ENCODE peak calls at places on chromosome 9, in five cellular contexts. S, A, N, F and K are unnamed samples.

GRCh38 chr9:5890641-5891040 is at the start of gene MLANA:
- DNase-seq in S (no peak), A (no peak), N (no peak), F (no peak), K (no peak)

GRCh38 chr9:95055851-95056551 is 261.5 kb downstream of the FANCC start:
- DNase-seq in S (no peak), A (no peak), N (no peak), F (no peak), K (no peak)

GRCh38 chr9:22097712-22098111 is 88.6 kb upstream of the CDKN2B start:
- DNase-seq in S (no peak), A (no peak), N (no peak), F (no peak), K (no peak)

GRCh38 chr9:98986866-98987653 is 43.4 kb downstream of the COL15A1 start:
- DNase-seq in S (no peak), A (no peak), N (no peak), F (no peak), K (no peak)

GRCh38 chr9:129258124-129258822 is 80.2 kb upstream of the IER5L start:
- DNase-seq in S (peak), A (peak), N (peak), F (peak), K (no peak)

GRCh38 chr9:91817493-91818225 is 132.4 kb downstream of the ROR2 start:
- DNase-seq in S (no peak), A (no peak), N (no peak), F (no peak), K (no peak)

GRCh38 chr9:92722386-92723298 is 42.0 kb downstream of the BICD2 start:
- DNase-seq in S (no peak), A (peak), N (peak), F (no peak), K (no peak)

GRCh38 chr9:69454327-69454726 is 129.3 kb downstream of the ENTREP1 start:
- DNase-seq in S (no peak), A (no peak), N (no peak), F (no peak), K (no peak)

GRCh38 chr9:68925175-68925574 is 88.7 kb downstream of the PRKACG start:
- DNase-seq in S (no peak), A (no peak), N (no peak), F (no peak), K (no peak)

GRCh38 chr9:76516350-76516749 is 57.4 kb downstream of the GCNT1 start:
- DNase-seq in S (no peak), A (no peak), N (no peak), F (no peak), K (no peak)

GRCh38 chr9:26243722-26244121 is 565.5 kb upstream of the TUSC1 start:
- DNase-seq in S (peak), A (no peak), N (no peak), F (no peak), K (no peak)

GRCh38 chr9:15725953-15726352 is 173.1 kb downstream of the CCDC171 start:
- DNase-seq in S (no peak), A (no peak), N (no peak), F (no peak), K (no peak)

GRCh38 chr9:109252291-109252690 is 68.6 kb downstream of the EPB41L4B start:
- DNase-seq in S (no peak), A (no peak), N (no peak), F (no peak), K (no peak)

GRCh38 chr9:129007766-129008468 is 20.2 kb downstream of the SH3GLB2 start:
- DNase-seq in S (no peak), A (no peak), N (no peak), F (no peak), K (no peak)

GRCh38 chr9:86434039-86434726 is 80.0 kb upstream of the TUT7 start:
- DNase-seq in S (peak), A (no peak), N (no peak), F (no peak), K (peak)

GRCh38 chr9:32431940-32432555 is 47.6 kb downstream of the ACO1 start:
- DNase-seq in S (peak), A (peak), N (peak), F (peak), K (no peak)

GRCh38 chr9:36316629-36317317 is 58.5 kb upstream of the GNE start:
- DNase-seq in S (no peak), A (no peak), N (no peak), F (peak), K (no peak)

GRCh38 chr9:3058409-3058808 is 214.5 kb upstream of the PUM3 start:
- DNase-seq in S (no peak), A (no peak), N (no peak), F (no peak), K (no peak)

GRCh38 chr9:122786338-122786737 is 2.4 kb upstream of the OR5C1 start:
- DNase-seq in S (no peak), A (no peak), N (no peak), F (no peak), K (no peak)

GRCh38 chr9:92947268-92948031 is at the start of gene FGD3:
- DNase-seq in S (no peak), A (no peak), N (peak), F (no peak), K (no peak)

GRCh38 chr9:32500768-32501167 is 25.2 kb downstream of the RIGI start:
- DNase-seq in S (peak), A (no peak), N (no peak), F (no peak), K (no peak)

GRCh38 chr9:122387526-122387925 is 16.7 kb downstream of the PTGS1 start:
- DNase-seq in S (no peak), A (no peak), N (no peak), F (no peak), K (no peak)

GRCh38 chr9:121393318-121393717 is 23.3 kb upstream of the STOM start:
- DNase-seq in S (no peak), A (no peak), N (no peak), F (no peak), K (no peak)

GRCh38 chr9:69535296-69535832 is 136.8 kb downstream of the APBA1 start:
- DNase-seq in S (no peak), A (no peak), N (no peak), F (no peak), K (no peak)

GRCh38 chr9:93072383-93072795 is 13.9 kb downstream of the SUSD3 start:
- DNase-seq in S (no peak), A (no peak), N (no peak), F (peak), K (no peak)

GRCh38 chr9:87567566-87567965 is 69.9 kb downstream of the DAPK1 start:
- DNase-seq in S (no peak), A (no peak), N (no peak), F (no peak), K (no peak)

GRCh38 chr9:76733096-76733495 is 31.1 kb upstream of the PCA3 start:
- DNase-seq in S (no peak), A (no peak), N (no peak), F (no peak), K (no peak)

GRCh38 chr9:76680716-76681431 is 83.4 kb upstream of the PCA3 start:
- DNase-seq in S (no peak), A (no peak), N (no peak), F (no peak), K (no peak)

GRCh38 chr9:100540327-100540726 is 37.6 kb upstream of the CAVIN4 start:
- DNase-seq in S (no peak), A (no peak), N (no peak), F (no peak), K (no peak)

GRCh38 chr9:14400658-14400995 is 86.7 kb upstream of the NFIB start:
- DNase-seq in S (peak), A (no peak), N (peak), F (peak), K (peak)

GRCh38 chr9:96186601-96187011 is 115.4 kb downstream of the HSD17B3 start:
- DNase-seq in S (no peak), A (peak), N (no peak), F (peak), K (no peak)

GRCh38 chr9:21989440-21990189 is 4.6 kb downstream of the CDKN2A start:
- DNase-seq in S (no peak), A (no peak), N (no peak), F (no peak), K (no peak)

GRCh38 chr9:34493972-34494535 is 28.7 kb downstream of the ENHO start:
- DNase-seq in S (peak), A (peak), N (peak), F (peak), K (peak)

GRCh38 chr9:98724810-98725530 is 16.2 kb upstream of the GABBR2 start:
- DNase-seq in S (no peak), A (no peak), N (no peak), F (no peak), K (no peak)

GRCh38 chr9:29806941-29807625 is 2233.8 kb upstream of the C9orf72 start:
- DNase-seq in S (no peak), A (no peak), N (no peak), F (no peak), K (no peak)

DNA sequence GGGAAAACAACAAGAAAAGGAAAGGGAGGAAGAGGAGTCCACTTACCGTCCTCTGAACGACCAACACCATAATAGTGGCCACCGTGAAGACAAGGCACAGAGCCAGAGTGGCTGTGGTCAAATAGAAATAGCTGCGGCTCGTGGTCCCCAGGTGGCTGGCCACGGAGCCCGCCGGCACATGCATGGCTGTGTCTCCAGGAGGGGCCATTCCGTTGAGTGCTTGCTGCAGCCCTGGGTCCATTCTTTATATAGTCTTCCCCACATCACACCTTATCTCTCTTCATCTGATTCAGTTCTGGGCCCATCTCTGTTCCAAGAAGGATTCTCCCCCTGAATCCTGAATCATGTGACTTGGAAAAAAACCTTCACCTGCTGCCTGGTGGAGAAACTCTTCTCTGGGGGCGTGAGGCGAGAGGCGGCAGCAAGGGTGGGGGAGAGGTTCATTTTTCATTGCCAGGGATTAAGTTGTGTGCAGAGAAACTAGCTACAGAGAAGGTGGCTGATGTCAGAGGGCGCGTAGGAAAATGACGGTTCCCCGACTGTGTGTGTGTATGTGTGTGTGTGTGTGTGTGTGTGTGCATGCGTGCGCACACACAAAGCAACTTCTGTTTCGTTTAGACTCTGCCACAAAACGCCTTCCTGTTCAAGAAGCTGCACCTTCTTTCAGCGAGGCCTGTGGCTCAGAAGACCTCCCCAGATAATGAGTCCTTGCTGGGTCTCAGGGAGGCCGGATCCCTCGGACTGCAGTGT is at the start of gene TNFSF8:
- DNase-seq in S (no peak), A (peak), N (no peak), F (peak), K (no peak)
- TF ChIP-seq POLR2A in S (no peak), A (no peak), N (peak), F (peak), K (no peak)

GRCh38 chr9:131673531-131673930 is 66.3 kb downstream of the RAPGEF1 start:
- DNase-seq in S (no peak), A (no peak), N (no peak), F (no peak), K (no peak)

GRCh38 chr9:131676431-131676972 is 63.4 kb downstream of the RAPGEF1 start:
- DNase-seq in S (no peak), A (peak), N (no peak), F (peak), K (no peak)

GRCh38 chr9:131675437-131676022 is 64.3 kb downstream of the RAPGEF1 start:
- DNase-seq in S (no peak), A (no peak), N (no peak), F (no peak), K (no peak)

GRCh38 chr9:131673068-131673467 is 66.8 kb downstream of the RAPGEF1 start:
- DNase-seq in S (no peak), A (no peak), N (no peak), F (no peak), K (no peak)

DNA sequence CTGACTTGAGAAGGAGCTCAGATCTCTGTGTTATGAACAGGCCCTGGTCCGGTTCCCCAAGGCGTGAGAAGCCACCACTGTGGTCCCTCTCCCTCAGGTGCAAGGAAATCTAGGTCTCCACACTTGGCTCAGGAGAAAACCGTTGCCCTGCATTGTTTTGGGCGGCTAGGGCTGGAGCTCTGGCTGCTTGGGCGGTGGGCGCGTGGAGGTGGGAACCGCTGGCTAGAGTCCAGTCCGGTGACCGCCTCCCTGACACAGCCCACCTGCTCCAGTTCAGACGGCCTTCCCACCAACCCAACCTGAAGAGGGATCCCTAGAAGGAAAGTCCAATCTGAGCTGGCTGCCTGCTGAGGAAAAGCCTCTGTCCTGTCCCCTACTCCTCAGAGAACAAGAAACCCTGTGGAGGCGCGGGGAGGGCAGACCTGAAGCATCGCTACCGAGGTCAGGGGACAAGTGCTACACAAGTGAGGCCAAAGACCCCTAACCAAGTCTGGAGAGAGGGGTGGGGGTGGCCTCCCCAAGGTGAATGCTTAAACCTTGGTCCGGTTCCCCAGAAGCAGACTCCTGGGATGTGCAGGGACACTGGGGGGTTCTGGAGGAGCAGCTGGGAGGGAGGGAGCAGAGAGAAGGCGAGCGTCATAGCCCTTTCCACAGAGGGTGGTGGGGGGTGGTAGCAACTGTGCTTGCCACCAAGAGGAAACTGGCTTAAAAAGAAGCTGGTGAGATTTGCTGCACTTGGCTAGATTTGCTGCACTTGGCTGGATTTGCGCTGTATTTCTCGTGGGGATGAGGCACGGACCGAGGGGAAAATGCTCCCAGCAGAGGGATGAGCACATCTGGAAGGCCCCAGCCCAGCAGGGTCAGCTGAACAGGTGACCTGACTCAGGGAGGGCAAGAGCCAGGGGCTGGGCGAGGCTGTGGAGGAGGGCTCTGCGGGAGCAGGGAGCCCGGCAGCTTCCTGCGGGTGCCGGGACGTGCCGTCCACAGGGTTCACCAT is 65.2 kb downstream of the RAPGEF1 start:
- DNase-seq in S (no peak), A (no peak), N (no peak), F (no peak), K (no peak)
- TF ChIP-seq POLR2A in S (no peak), A (no peak), N (no peak), F (no peak), K (no peak)

GRCh38 chr9:17509698-17510097 is 69.2 kb upstream of the SH3GL2 start:
- DNase-seq in S (no peak), A (no peak), N (no peak), F (no peak), K (no peak)

GRCh38 chr9:17503196-17503595 is 75.7 kb upstream of the SH3GL2 start:
- DNase-seq in S (no peak), A (no peak), N (no peak), F (no peak), K (no peak)

DNA sequence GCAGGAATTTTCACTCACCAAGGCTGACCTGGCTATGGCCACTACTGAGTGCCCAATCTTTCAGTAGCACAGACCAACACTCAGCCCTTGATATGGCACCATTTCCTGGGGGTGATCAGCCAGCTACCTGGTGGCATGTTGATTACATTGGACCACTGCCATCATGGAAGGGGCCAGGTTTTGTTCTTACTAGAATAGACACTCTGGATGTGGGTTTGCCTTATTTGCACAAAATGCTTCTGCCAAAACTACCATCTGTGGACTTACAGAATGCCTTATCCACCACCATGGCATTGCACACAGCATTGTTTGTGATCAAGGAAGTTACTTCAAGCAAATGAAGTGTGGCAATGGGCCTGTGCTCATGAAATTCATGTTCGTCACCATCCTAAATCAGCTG is 69.7 kb upstream of the SH3GL2 start:
- DNase-seq in S (no peak), A (no peak), N (no peak), F (no peak), K (no peak)
- TF ChIP-seq POLR2A in S (no peak), A (no peak), N (no peak), F (no peak), K (no peak)

GRCh38 chr9:134206317-134207300 is 42.2 kb upstream of the RNU6ATAC start:
- DNase-seq in S (no peak), A (no peak), N (no peak), F (no peak), K (no peak)
- TF ChIP-seq POLR2A in S (no peak), A (no peak), N (no peak), F (no peak), K (peak)

GRCh38 chr9:90729351-90729750 is 72.3 kb upstream of the SYK start:
- DNase-seq in S (no peak), A (no peak), N (no peak), F (no peak), K (no peak)
- TF ChIP-seq POLR2A in S (no peak), A (no peak), N (no peak), F (no peak), K (no peak)

GRCh38 chr9:74369844-74370243 is 127.3 kb upstream of the RORB start:
- DNase-seq in S (no peak), A (no peak), N (no peak), F (no peak), K (no peak)

DNA sequence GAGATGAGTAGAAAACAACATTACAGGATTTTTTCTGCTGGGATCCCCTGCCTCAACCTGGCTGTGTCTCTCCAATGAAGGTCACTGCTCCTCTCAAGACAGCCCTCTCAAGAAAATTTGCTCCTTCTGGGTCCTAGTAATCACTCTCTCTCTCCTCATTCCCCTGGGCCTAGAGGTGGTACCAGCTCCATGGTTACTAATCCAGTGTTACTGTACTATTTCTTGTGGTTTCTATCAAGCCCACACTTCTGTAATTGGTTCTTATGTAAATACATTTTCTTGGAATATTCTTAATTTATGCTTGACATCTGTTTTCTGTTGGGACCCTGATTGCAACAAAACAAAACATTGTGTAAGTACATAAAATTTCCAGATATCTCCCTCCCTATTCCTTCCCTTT is 123.8 kb upstream of the RORB start:
- DNase-seq in S (no peak), A (no peak), N (no peak), F (no peak), K (no peak)
- TF ChIP-seq POLR2A in S (no peak), A (no peak), N (no peak), F (no peak), K (no peak)

DNA sequence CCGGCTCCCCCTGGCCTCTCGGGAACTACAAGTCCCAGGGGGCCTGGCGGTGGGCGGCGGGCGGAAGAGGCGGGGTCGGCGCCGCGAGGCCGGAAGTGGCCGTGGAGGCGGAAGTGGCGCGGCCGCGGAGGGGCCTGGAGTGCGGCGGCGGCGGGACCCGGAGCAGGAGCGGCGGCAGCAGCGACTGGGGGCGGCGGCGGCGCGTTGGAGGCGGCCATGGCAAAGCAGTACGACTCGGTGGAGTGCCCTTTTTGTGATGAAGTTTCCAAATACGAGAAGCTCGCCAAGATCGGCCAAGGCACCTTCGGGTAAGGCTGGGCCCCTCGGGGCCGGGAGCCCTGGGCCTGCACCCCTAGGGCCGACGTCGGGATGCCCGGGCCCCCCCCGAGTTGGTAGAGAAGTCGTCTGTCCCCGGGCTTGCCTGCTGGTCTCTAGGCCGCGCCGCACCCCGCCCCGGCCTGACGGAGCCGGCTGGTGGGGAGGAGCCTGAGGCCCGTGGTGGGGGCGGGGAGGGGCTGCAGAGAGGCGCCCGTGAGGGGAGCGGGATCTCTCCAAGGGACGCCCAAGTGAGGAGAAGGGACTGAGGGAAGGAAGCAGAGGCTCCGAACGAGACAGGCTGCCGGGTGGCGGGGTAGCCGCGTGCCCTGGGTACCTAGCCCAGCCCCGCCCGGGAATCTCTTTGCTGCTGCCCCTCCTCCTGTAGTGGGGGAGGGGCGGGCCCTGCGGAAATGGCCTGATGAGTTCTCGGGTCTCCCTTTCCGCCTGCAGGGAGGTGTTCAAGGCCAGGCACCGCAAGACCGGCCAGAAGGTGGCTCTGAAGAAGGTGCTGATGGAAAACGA is at the start of gene CDK9:
- DNase-seq in S (peak), A (peak), N (peak), F (peak), K (peak)
- TF ChIP-seq POLR2A in S (peak), A (peak), N (peak), F (peak), K (peak)

GRCh38 chr9:136267261-136268111 is 21.9 kb upstream of the QSOX2 start:
- DNase-seq in S (peak), A (peak), N (peak), F (peak), K (peak)
- TF ChIP-seq POLR2A in S (peak), A (peak), N (peak), F (no peak), K (peak)